ENCODE peak calls at places on chromosomes 5 and 9, in five cellular contexts. J is BE2C, M is cardiac muscle cell, P is tibial artery, D is uterus. N is an unnamed sample. For H3K4me1, the result is how much of the 10 kb centered on the place peaks cover.

GRCh38 chr5:142684508-142685031 is 1.3 kb downstream of the FGF1 start:
- DNase-seq in P (no peak), J (no peak), D (no peak), M (peak), N (no peak)

GRCh38 chr5:152607393-152608165 is 202.5 kb upstream of the NMUR2 start:
- DNase-seq in J (no peak), P (no peak), D (no peak), M (no peak), N (no peak)

GRCh38 chr5:115396079-115396478 is 99.6 kb upstream of the CCDC112 start:
- DNase-seq in P (no peak), D (no peak), M (no peak), J (no peak), N (no peak)

GRCh38 chr9:14910178-14910805 is at the start of gene FREM1:
- DNase-seq in M (peak), D (peak), P (peak), J (peak), N (peak)

GRCh38 chr5:40796487-40796889 is 1.7 kb downstream of the PRKAA1 start:
- DNase-seq in J (no peak), M (peak), P (no peak), D (no peak), N (no peak)

GRCh38 chr5:158174918-158175663 is 316.1 kb upstream of the CLINT1 start:
- DNase-seq in P (peak), D (peak), J (peak), M (peak), N (peak)

GRCh38 chr5:151632524-151632923 is 41.4 kb upstream of the FAT2 start:
- DNase-seq in J (peak), D (no peak), M (no peak), P (no peak), N (peak)

GRCh38 chr9:25603106-25603505 is 75.1 kb downstream of the TUSC1 start:
- DNase-seq in M (no peak), P (no peak), D (no peak), J (no peak), N (no peak)

GRCh38 chr5:59039296-59040006 is 456.6 kb downstream of the RAB3C start:
- DNase-seq in P (peak), M (peak), J (peak), D (peak), N (peak)

DNA sequence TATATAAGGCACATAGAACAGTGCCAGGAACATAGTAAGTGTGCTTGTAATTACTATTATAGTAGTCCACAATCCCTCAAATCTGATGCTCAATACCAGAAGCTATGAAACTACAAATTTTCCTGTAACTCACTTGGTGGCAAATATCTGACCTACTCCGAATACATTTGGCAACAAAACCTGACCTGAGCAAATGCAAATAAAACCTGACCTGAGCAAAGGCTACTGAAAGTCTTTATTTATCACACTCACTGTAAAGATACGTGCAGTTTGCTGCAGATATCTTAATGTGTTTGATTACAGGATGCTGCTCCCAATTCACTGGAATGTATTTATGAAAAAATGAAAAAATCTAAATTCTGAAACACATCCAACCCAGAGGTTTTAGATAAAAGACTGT is 7.1 kb downstream of the MEGF9 start:
- DNase-seq in M (no peak), J (no peak), P (no peak), D (no peak), N (no peak)
- H3K4me1 ChIP-seq in M (under half), J (under half), P (under half), D (under half), N (under half)

GRCh38 chr9:2802494-2802921 is 41.4 kb downstream of the PUM3 start:
- DNase-seq in M (peak), D (no peak), J (no peak), P (no peak), N (no peak)
- H3K4me1 ChIP-seq in M (under half), D (under half), J (under half), P (under half), N (under half)

DNA sequence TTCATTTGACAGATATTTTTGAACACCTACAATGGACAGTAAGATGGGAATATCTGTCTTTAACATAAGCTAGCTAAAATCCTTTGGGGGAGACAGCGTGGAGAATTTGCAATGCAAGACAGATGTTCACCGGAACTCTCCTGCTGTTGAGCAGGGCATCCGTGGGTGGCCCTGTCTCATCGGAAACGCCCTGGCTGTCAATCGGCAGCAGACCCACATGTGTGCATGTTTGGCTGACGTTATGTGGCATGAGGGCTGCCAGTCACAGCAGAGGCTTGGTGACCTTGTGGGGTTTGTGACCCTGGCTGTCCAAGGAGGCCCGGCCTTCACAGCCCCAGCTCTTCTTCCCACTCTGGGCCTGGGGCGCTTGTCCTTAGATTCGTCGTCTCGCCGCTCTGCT is 129.7 kb upstream of the OTULINL start:
- DNase-seq in J (no peak), M (no peak), P (no peak), D (no peak), N (peak)
- H3K4me1 ChIP-seq in J (under half), M (under half), P (under half), D (under half), N (half or more)

GRCh38 chr5:172899436-172899835 is 59.8 kb upstream of the RPL26L1 start:
- DNase-seq in M (no peak), P (no peak), D (no peak), J (no peak), N (no peak)
- H3K4me1 ChIP-seq in M (under half), P (half or more), D (under half), J (under half), N (under half)

GRCh38 chr9:106933470-106933869 is 70.5 kb downstream of the ZNF462 start:
- DNase-seq in P (no peak), M (no peak), D (no peak), J (no peak), N (no peak)

GRCh38 chr9:106932675-106933074 is 69.7 kb downstream of the ZNF462 start:
- DNase-seq in J (no peak), D (no peak), M (no peak), P (no peak), N (no peak)

GRCh38 chr9:106934424-106934823 is 71.5 kb downstream of the ZNF462 start:
- DNase-seq in P (no peak), M (no peak), J (no peak), D (no peak), N (no peak)

GRCh38 chr9:106934831-106935230 is 71.9 kb downstream of the ZNF462 start:
- DNase-seq in D (no peak), J (no peak), M (no peak), P (no peak), N (no peak)

GRCh38 chr9:106936680-106937079 is 73.7 kb downstream of the ZNF462 start:
- DNase-seq in P (no peak), M (no peak), J (no peak), D (no peak), N (no peak)
- H3K4me1 ChIP-seq in P (under half), M (under half), J (under half), D (under half), N (under half)